ENCODE peak calls at places on chromosomes 6 and 20, in six cellular contexts. A is naive thymus-derived CD8-positive, alpha-beta T cell; V is T-helper 17 cell; G is stimulated activated naive CD8-positive, alpha-beta T cell treated with anti-CD3 and anti-CD28 coated beads, Interleukin-15, amount 100 ng/mL, for 72 hours; D is Right ventricle myocardium superior; L is esophagus mucosa. E is an unnamed sample.

GRCh38 chr6:157471077-157471686 is 90.2 kb downstream of the ZDHHC14 start:
- ATAC-seq in A (no peak), V (no peak), G (no peak), D (no peak), L (no peak), E (no peak)

GRCh38 chr6:86423571-86423970 is 513.8 kb upstream of the HTR1E start:
- ATAC-seq in A (no peak), V (no peak), G (no peak), D (no peak), L (no peak), E (no peak)

GRCh38 chr6:130602151-130602770 is 224.9 kb upstream of the SMLR1 start:
- ATAC-seq in A (no peak), V (peak; percentile 51), G (peak; percentile 86), D (no peak), L (peak; percentile 91), E (peak; percentile 86)

GRCh38 chr6:87230801-87231200 is 75.4 kb downstream of the ZNF292 start:
- ATAC-seq in A (no peak), V (no peak), G (no peak), D (no peak), L (no peak), E (no peak)

GRCh38 chr20:46341374-46342044 is 33.2 kb upstream of the CDH22 start:
- ATAC-seq in A (no peak), V (no peak), G (no peak), D (no peak), L (no peak), E (no peak)

GRCh38 chr6:8743146-8743745 is 307.9 kb upstream of the SLC35B3 start:
- ATAC-seq in A (no peak), V (no peak), G (peak; percentile 70), D (no peak), L (peak; percentile 37), E (no peak)

GRCh38 chr20:41577129-41578009 is 40.8 kb downstream of the CHD6 start:
- ATAC-seq in A (no peak), V (no peak), G (no peak), D (no peak), L (no peak), E (no peak)

GRCh38 chr6:147752686-147753418 is 244.4 kb downstream of the SAMD5 start:
- ATAC-seq in A (no peak), V (no peak), G (no peak), D (no peak), L (no peak), E (no peak)

GRCh38 chr20:53126185-53126584 is 154.0 kb downstream of the TSHZ2 start:
- ATAC-seq in A (no peak), V (no peak), G (no peak), D (no peak), L (no peak), E (no peak)